ENCODE peak calls at places on chromosome 12, in five cellular contexts. A, H, I, N and M are unnamed samples.

GRCh38 chr12:104520242-104520900 is 63.6 kb downstream of the CHST11 start:
- DNase-seq in I (no peak), N (no peak), A (peak), H (no peak), M (no peak)

GRCh38 chr12:108825205-108825950 is 32.0 kb downstream of the SSH1 start:
- DNase-seq in I (no peak), H (no peak), N (no peak), A (peak), M (no peak)

GRCh38 chr12:30980886-30981662 is 54.5 kb downstream of the TSPAN11 start:
- DNase-seq in N (no peak), H (no peak), I (no peak), A (no peak), M (no peak)

GRCh38 chr12:75725505-75726120 is 214.2 kb upstream of the KRR1 start:
- DNase-seq in N (no peak), I (no peak), A (peak), H (no peak), M (no peak)

GRCh38 chr12:72134934-72135333 is 137.2 kb upstream of the TRHDE start:
- DNase-seq in I (no peak), A (no peak), N (no peak), H (no peak), M (no peak)

GRCh38 chr12:82357845-82358199 is 365 bp downstream of the CCDC59 start:
- DNase-seq in I (no peak), N (no peak), A (no peak), H (no peak), M (no peak)

GRCh38 chr12:15562263-15562662 is 226.9 kb downstream of the EPS8 start:
- DNase-seq in N (no peak), A (no peak), H (no peak), I (no peak), M (no peak)

GRCh38 chr12:121750507-121750955 is 38.0 kb downstream of the TMEM120B start:
- DNase-seq in H (no peak), A (no peak), N (no peak), I (no peak), M (no peak)

GRCh38 chr12:27140478-27140969 is 58.1 kb upstream of the C12orf71 start:
- DNase-seq in H (no peak), I (no peak), A (no peak), N (no peak), M (no peak)

GRCh38 chr12:68913682-68914081 is 19.3 kb downstream of the CPM start:
- DNase-seq in A (peak), I (no peak), N (no peak), H (no peak), M (no peak)

GRCh38 chr12:21637985-21638891 is 19.4 kb downstream of the LDHB start:
- DNase-seq in I (no peak), A (peak), N (no peak), H (no peak), M (no peak)

GRCh38 chr12:80230068-80230467 is 130.7 kb downstream of the OTOGL start:
- DNase-seq in A (no peak), H (no peak), N (no peak), I (no peak), M (no peak)

GRCh38 chr12:62848418-62848817 is 86.5 kb downstream of the PPM1H start:
- DNase-seq in A (peak), I (no peak), N (no peak), H (no peak), M (no peak)

GRCh38 chr12:126493366-126494108 is 1428.3 kb downstream of the AACS start:
- DNase-seq in H (no peak), I (no peak), A (peak), N (no peak), M (no peak)

GRCh38 chr12:59084758-59085383 is 164.6 kb upstream of the LRIG3 start:
- DNase-seq in H (no peak), I (no peak), N (no peak), A (no peak), M (no peak)

GRCh38 chr12:1826867-1827705 is 6.7 kb downstream of the LRTM2 start:
- DNase-seq in A (no peak), N (no peak), I (no peak), H (no peak), M (no peak)

GRCh38 chr12:92146497-92146828 is 817 bp upstream of the BTG1 start:
- DNase-seq in A (peak), I (no peak), H (no peak), N (no peak), M (no peak)

GRCh38 chr12:62530596-62530995 is 64.0 kb downstream of the MON2 start:
- DNase-seq in H (no peak), N (no peak), I (no peak), A (peak), M (no peak)

GRCh38 chr12:24777359-24777758 is 171.5 kb downstream of the BCAT1 start:
- DNase-seq in I (no peak), H (no peak), A (no peak), N (no peak), M (no peak)

GRCh38 chr12:24778486-24779304 is 170.2 kb downstream of the BCAT1 start:
- DNase-seq in N (no peak), H (no peak), A (peak), I (no peak), M (no peak)

GRCh38 chr12:24776856-24777255 is 172.0 kb downstream of the BCAT1 start:
- DNase-seq in A (peak), I (no peak), H (no peak), N (no peak), M (no peak)

DNA sequence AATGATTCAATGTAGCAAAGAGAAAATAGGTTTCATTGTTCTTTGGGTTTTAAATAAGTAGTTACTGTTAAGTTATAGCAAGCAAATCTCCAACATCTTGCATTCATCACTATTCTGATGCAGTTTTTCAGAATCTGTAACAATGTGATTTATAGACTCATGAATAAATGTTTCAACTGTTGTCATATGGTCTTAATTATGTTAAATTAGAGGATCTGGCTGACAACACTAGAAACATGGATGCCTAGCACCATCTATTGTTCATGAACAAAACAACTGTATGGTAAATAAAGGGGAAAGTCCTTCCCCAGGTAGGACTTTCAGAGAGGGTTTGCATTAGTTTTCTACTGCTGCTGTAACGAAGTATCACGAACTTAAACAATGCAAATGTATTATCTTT is 167.9 kb downstream of the BCAT1 start:
- DNase-seq in A (peak), I (no peak), H (no peak), N (no peak), M (no peak)
- TF ChIP-seq CTCF in A (peak), I (no peak), H (no peak), N (no peak), M (peak)

GRCh38 chr12:40055227-40055579 is 50.7 kb downstream of the SLC2A13 start:
- DNase-seq in I (no peak), A (peak), H (no peak), N (no peak), M (no peak)

GRCh38 chr12:40056357-40056756 is 49.5 kb downstream of the SLC2A13 start:
- DNase-seq in I (no peak), A (no peak), H (no peak), N (no peak), M (no peak)

GRCh38 chr12:40055776-40056175 is 50.1 kb downstream of the SLC2A13 start:
- DNase-seq in H (no peak), A (no peak), N (no peak), I (no peak), M (no peak)

GRCh38 chr12:40058721-40059190 is 47.1 kb downstream of the SLC2A13 start:
- DNase-seq in A (peak), N (no peak), I (no peak), H (no peak), M (no peak)

DNA sequence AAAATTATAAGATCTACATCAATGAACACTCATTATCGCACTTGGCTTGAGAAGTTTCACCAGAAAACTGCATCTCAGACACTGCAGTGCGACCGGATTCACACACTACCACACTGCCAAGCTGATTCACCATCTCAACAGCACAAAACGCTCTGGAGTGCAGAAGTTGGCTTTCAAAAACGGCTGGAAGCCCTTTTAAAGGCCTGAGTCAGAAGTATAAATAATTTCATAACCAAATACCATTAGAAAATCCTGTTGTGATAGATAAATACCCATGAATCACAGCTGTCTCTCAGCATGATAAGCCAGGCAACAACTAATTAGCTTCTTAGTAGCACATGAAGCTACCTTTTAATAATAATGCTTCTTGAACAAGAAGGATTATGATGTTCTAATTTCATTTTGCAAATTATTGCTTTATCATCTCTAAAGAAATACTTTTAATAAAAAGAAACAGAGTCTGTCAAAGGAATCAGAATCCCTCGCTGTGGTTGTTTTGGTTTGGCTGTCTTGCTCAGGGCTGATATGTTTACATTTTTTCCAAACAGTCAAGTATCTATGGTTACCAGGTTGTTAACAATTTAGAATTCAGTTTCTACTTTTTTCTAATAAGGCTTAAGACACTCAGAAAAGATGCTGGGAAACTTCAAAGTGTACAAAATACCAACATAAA is 51.2 kb downstream of the SLC2A13 start:
- DNase-seq in A (peak), I (no peak), N (no peak), H (no peak), M (no peak)
- H3K4me3 ChIP-seq in A (no peak), I (no peak), N (no peak), H (no peak), M (no peak)

GRCh38 chr12:77928078-77928477 is 97.4 kb downstream of the NAV3 start:
- DNase-seq in N (no peak), I (no peak), H (no peak), A (no peak), M (no peak)

GRCh38 chr12:77932216-77932615 is 101.5 kb downstream of the NAV3 start:
- DNase-seq in H (no peak), A (no peak), I (no peak), N (no peak), M (no peak)
- TF ChIP-seq CTCF in H (no peak), A (peak), I (no peak), N (no peak), M (no peak)

GRCh38 chr12:52305921-52306705 is 14.8 kb upstream of the KRT81 start:
- DNase-seq in A (no peak), N (no peak), H (no peak), I (no peak), M (no peak)

GRCh38 chr12:52308807-52309425 is 12.3 kb downstream of the KRT83 start:
- DNase-seq in I (no peak), N (no peak), A (no peak), H (no peak), M (no peak)

GRCh38 chr12:52311282-52311643 is 9.9 kb downstream of the KRT83 start:
- DNase-seq in N (no peak), A (peak), I (no peak), H (no peak), M (no peak)

GRCh38 chr12:52310622-52311281 is 10.4 kb downstream of the KRT83 start:
- DNase-seq in A (peak), N (no peak), I (no peak), H (no peak), M (no peak)

GRCh38 chr12:52307836-52308806 is 13.1 kb downstream of the KRT83 start:
- DNase-seq in I (no peak), H (no peak), N (peak), A (peak), M (no peak)
- H3K4me3 ChIP-seq in I (peak), H (peak), N (peak), A (peak), M (peak)

GRCh38 chr12:51527872-51528271 is 63.2 kb upstream of the SCN8A start:
- DNase-seq in A (no peak), H (no peak), I (no peak), N (no peak), M (no peak)
- TF ChIP-seq CTCF in A (no peak), H (no peak), I (no peak), N (no peak), M (no peak)

GRCh38 chr12:6536894-6537579 is 2.7 kb downstream of the GAPDH start:
- DNase-seq in H (no peak), I (no peak), A (no peak), N (no peak), M (no peak)

GRCh38 chr12:6538420-6539275 is 4.3 kb downstream of the GAPDH start:
- DNase-seq in I (no peak), N (no peak), H (no peak), A (no peak), M (no peak)

GRCh38 chr12:6541371-6542165 is 7.3 kb downstream of the GAPDH start:
- DNase-seq in H (no peak), N (no peak), I (no peak), A (no peak), M (no peak)

GRCh38 chr12:6540181-6540877 is 6.0 kb downstream of the GAPDH start:
- DNase-seq in H (peak), A (peak), N (peak), I (no peak), M (no peak)

DNA sequence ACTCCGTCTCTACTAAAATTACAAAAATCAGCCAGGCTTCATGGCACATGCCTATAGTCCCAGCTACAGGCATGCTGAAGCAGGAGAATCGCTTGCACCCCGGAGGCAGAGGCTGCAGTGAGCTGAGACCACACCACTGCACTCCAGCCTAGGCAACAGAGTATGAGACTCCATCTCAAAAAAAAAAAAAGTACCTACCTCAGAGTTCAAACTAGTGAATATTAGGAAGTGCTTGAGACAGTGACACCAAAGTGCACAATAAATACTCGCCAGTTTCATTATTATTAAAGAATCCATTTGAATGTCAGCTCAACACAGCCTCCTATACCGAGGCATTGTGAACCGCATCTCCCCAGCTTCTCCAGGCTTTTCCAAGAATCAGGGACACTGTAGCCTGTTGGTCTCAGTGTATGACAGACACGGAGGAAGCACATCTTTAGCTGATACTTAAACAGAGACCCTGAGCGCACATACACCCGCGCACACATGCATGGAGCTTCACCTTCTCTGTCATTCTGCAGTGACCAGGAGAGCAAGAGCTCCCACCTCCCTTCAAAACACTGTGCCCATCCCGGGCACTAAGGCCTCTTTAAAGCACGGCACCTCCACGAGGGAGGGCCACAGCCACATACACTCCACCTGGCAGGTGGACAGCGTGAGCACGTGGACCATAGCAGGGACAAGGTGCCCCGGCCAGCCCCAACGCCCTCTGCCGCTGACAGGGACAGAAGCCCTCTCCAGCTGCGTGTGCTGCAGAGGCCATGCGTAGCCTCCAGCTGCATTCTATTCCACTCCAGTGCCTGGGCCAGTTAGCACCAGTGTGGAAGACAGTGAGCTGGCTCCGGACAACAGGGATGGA is 5.2 kb downstream of the GAPDH start:
- DNase-seq in I (no peak), A (no peak), N (no peak), H (no peak), M (no peak)
- H3K4me3 ChIP-seq in I (no peak), A (no peak), N (no peak), H (no peak), M (no peak)

GRCh38 chr12:116737774-116738657 is at the start of the genes RNFT2 and SPRING1:
- DNase-seq in I (peak), N (peak), H (peak), A (peak), M (peak)
- TF ChIP-seq CTCF in I (no peak), N (no peak), H (no peak), A (no peak), M (peak)

DNA sequence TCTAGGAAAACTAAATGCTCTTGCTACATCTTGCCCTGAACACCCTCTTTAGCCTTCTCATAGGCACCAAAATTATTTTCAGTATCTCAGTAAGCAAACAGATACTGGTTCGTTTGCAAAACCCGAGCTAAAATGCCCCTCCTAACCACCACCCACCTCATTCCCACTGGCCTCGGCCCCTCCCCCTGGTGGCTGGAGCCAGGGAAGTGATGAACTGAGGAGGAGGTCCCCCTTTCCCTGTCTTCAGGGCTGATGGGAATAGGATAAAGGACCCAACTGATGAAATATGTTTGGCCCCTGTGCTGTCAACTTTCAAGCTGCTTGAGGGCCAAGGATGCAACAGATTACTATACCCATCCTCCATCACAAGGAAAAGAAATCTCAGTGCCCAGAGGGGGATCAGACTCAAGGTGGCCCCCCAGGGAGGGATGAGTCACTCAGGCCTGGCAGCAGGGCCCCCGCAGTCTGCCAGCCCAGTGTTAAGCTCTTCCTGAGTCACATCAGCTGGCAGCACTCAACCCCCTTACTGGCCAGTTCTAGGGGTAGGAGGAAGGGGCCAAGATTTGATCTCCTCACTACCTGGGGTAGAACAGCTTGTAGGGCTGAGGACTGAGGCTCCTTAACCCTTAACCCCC is 1.7 kb downstream of the ANKRD52 start:
- DNase-seq in N (no peak), A (peak), I (no peak), H (no peak), M (no peak)
- H3K4me3 ChIP-seq in N (no peak), A (peak), I (no peak), H (no peak), M (no peak)